ENCODE peak calls at places on chromosomes 6 and 20, in five cellular contexts. One of them, this sample, is unnamed.
A peak's percentile ranks its signal among the peaks of the same experiment; 100 is the strongest.

GRCh38 chr6:152863618-152864326 is 113.2 kb downstream of the VIP start:
- DNase-seq in central memory CD4-positive, alpha-beta T cell: peak; percentile 40
- DNase-seq in IMR-90: peak; percentile 74
- DNase-seq in MV-4-11: peak; percentile 57
- DNase-seq in stimulated activated CD4-positive, alpha-beta T cell treated with anti-CD3 and anti-CD28 coated beads, Interleukin-12 subunit alpha, Interleukin-12 subunit beta, amount 100 ng/mL, for 48 hours: peak; percentile 14
- DNase-seq in this sample: peak; percentile 3

GRCh38 chr6:102051720-102052119 is 658.2 kb downstream of the GRIK2 start:
- DNase-seq in central memory CD4-positive, alpha-beta T cell: no peak
- DNase-seq in MV-4-11: no peak
- DNase-seq in IMR-90: no peak
- DNase-seq in stimulated activated CD4-positive, alpha-beta T cell treated with anti-CD3 and anti-CD28 coated beads, Interleukin-12 subunit alpha, Interleukin-12 subunit beta, amount 100 ng/mL, for 48 hours: no peak
- DNase-seq in this sample: no peak

GRCh38 chr6:1597924-1598323 is 11.8 kb upstream of the FOXC1 start:
- DNase-seq in central memory CD4-positive, alpha-beta T cell: no peak
- DNase-seq in stimulated activated CD4-positive, alpha-beta T cell treated with anti-CD3 and anti-CD28 coated beads, Interleukin-12 subunit alpha, Interleukin-12 subunit beta, amount 100 ng/mL, for 48 hours: no peak
- DNase-seq in MV-4-11: peak; percentile 38
- DNase-seq in IMR-90: peak; percentile 88
- DNase-seq in this sample: no peak

GRCh38 chr6:113733386-113733785 is 123.8 kb upstream of the MARCKS start:
- DNase-seq in IMR-90: peak; percentile 16
- DNase-seq in central memory CD4-positive, alpha-beta T cell: no peak
- DNase-seq in stimulated activated CD4-positive, alpha-beta T cell treated with anti-CD3 and anti-CD28 coated beads, Interleukin-12 subunit alpha, Interleukin-12 subunit beta, amount 100 ng/mL, for 48 hours: no peak
- DNase-seq in MV-4-11: no peak
- DNase-seq in this sample: no peak

GRCh38 chr6:118648866-118649554 is 2.4 kb downstream of the CEP85L start:
- DNase-seq in stimulated activated CD4-positive, alpha-beta T cell treated with anti-CD3 and anti-CD28 coated beads, Interleukin-12 subunit alpha, Interleukin-12 subunit beta, amount 100 ng/mL, for 48 hours: no peak
- DNase-seq in central memory CD4-positive, alpha-beta T cell: no peak
- DNase-seq in IMR-90: peak; percentile 37
- DNase-seq in MV-4-11: no peak
- DNase-seq in this sample: no peak

GRCh38 chr20:57652865-57653545 is 32.8 kb upstream of the ZBP1 start:
- DNase-seq in IMR-90: no peak
- DNase-seq in MV-4-11: no peak
- DNase-seq in stimulated activated CD4-positive, alpha-beta T cell treated with anti-CD3 and anti-CD28 coated beads, Interleukin-12 subunit alpha, Interleukin-12 subunit beta, amount 100 ng/mL, for 48 hours: no peak
- DNase-seq in central memory CD4-positive, alpha-beta T cell: no peak
- DNase-seq in this sample: no peak

GRCh38 chr6:708237-708598 is 15.3 kb upstream of the EXOC2 start:
- DNase-seq in IMR-90: no peak
- DNase-seq in stimulated activated CD4-positive, alpha-beta T cell treated with anti-CD3 and anti-CD28 coated beads, Interleukin-12 subunit alpha, Interleukin-12 subunit beta, amount 100 ng/mL, for 48 hours: no peak
- DNase-seq in central memory CD4-positive, alpha-beta T cell: no peak
- DNase-seq in MV-4-11: no peak
- DNase-seq in this sample: no peak

GRCh38 chr20:25856256-25856884 is 159.7 kb upstream of the ZNF337 start:
- DNase-seq in MV-4-11: no peak
- DNase-seq in central memory CD4-positive, alpha-beta T cell: no peak
- DNase-seq in IMR-90: no peak
- DNase-seq in stimulated activated CD4-positive, alpha-beta T cell treated with anti-CD3 and anti-CD28 coated beads, Interleukin-12 subunit alpha, Interleukin-12 subunit beta, amount 100 ng/mL, for 48 hours: no peak
- DNase-seq in this sample: no peak

GRCh38 chr6:150102750-150103270 is 33.9 kb upstream of the ULBP3 start:
- DNase-seq in stimulated activated CD4-positive, alpha-beta T cell treated with anti-CD3 and anti-CD28 coated beads, Interleukin-12 subunit alpha, Interleukin-12 subunit beta, amount 100 ng/mL, for 48 hours: no peak
- DNase-seq in central memory CD4-positive, alpha-beta T cell: no peak
- DNase-seq in IMR-90: no peak
- DNase-seq in MV-4-11: no peak
- DNase-seq in this sample: no peak

GRCh38 chr6:92361990-92362770 is 1057.2 kb downstream of the EPHA7 start:
- DNase-seq in central memory CD4-positive, alpha-beta T cell: no peak
- DNase-seq in IMR-90: no peak
- DNase-seq in stimulated activated CD4-positive, alpha-beta T cell treated with anti-CD3 and anti-CD28 coated beads, Interleukin-12 subunit alpha, Interleukin-12 subunit beta, amount 100 ng/mL, for 48 hours: no peak
- DNase-seq in MV-4-11: no peak
- DNase-seq in this sample: no peak